ENCODE peak calls at places on chromosomes 7 and 10, in nine cellular contexts. Y, F, B, K, G, W, X, M and N are unnamed samples.

GRCh38 chr7:151167197-151167911 is at the start of gene GBX1:
- DNase-seq in G (no peak), W (no peak), B (no peak), K (no peak), F (peak), X (no peak), M (no peak), Y (no peak), N (no peak)

GRCh38 chr7:4681922-4682620 is at the start of gene FOXK1:
- DNase-seq in X (peak), W (peak), Y (no peak), M (peak), G (peak), F (peak), B (no peak), K (peak), N (peak)

GRCh38 chr7:29410981-29411380 is 152.7 kb upstream of the PRR15 start:
- DNase-seq in G (no peak), W (no peak), X (no peak), B (no peak), M (no peak), Y (no peak), K (no peak), F (no peak), N (no peak)

GRCh38 chr10:109647627-109648026 is 275.7 kb downstream of the XPNPEP1 start:
- DNase-seq in K (no peak), F (no peak), B (no peak), G (no peak), M (no peak), X (no peak), Y (no peak), W (no peak), N (peak)

GRCh38 chr7:50284296-50284695 is 20.2 kb upstream of the IKZF1 start:
- DNase-seq in K (no peak), Y (no peak), F (no peak), G (no peak), B (no peak), X (no peak), W (no peak), M (no peak), N (no peak)

GRCh38 chr10:59905066-59905734 is 1.2 kb downstream of the CCDC6 start:
- DNase-seq in W (peak), B (no peak), Y (no peak), F (peak), X (no peak), G (peak), K (peak), M (peak), N (peak)

GRCh38 chr7:1692500-1693418 is 22.7 kb downstream of the ELFN1 start:
- DNase-seq in Y (no peak), M (no peak), B (no peak), F (no peak), G (no peak), W (peak), K (no peak), X (peak), N (no peak)

GRCh38 chr10:62153191-62153590 is 115.5 kb downstream of the RTKN2 start:
- DNase-seq in F (no peak), K (no peak), X (no peak), Y (no peak), W (no peak), B (no peak), G (peak), M (peak), N (peak)

GRCh38 chr10:126041804-126042231 is 145.5 kb downstream of the FANK1 start:
- DNase-seq in X (peak), K (peak), M (peak), B (peak), F (peak), G (no peak), W (peak), Y (no peak), N (no peak)

GRCh38 chr10:45514283-45515270 is 140.6 kb downstream of the ALOX5 start:
- DNase-seq in M (no peak), K (peak), Y (peak), G (peak), W (no peak), F (no peak), B (no peak), X (no peak), N (peak)

GRCh38 chr10:104577171-104577570 is 63.9 kb upstream of the SORCS3 start:
- DNase-seq in M (no peak), Y (no peak), F (no peak), B (peak), K (no peak), W (no peak), G (no peak), X (no peak), N (no peak)

GRCh38 chr10:131812736-131813604 is 87.8 kb upstream of the PPP2R2D start:
- DNase-seq in K (no peak), W (no peak), G (no peak), B (peak), F (no peak), Y (no peak), X (peak), M (no peak), N (no peak)

GRCh38 chr10:80501381-80501912 is 36.3 kb upstream of the SH2D4B start:
- DNase-seq in W (no peak), K (no peak), G (peak), Y (no peak), M (no peak), F (no peak), B (no peak), X (no peak), N (no peak)

GRCh38 chr10:17548786-17549185 is 68.4 kb downstream of the HACD1 start:
- DNase-seq in M (peak), F (no peak), K (no peak), B (no peak), G (no peak), W (no peak), Y (no peak), X (no peak), N (no peak)

GRCh38 chr7:7315851-7316250 is 133.5 kb downstream of the C1GALT1 start:
- DNase-seq in Y (no peak), W (no peak), F (no peak), X (no peak), G (no peak), M (no peak), B (no peak), K (no peak), N (no peak)

GRCh38 chr7:79353720-79354468 is 99.6 kb downstream of the MAGI2 start:
- DNase-seq in W (no peak), B (no peak), F (no peak), Y (no peak), M (no peak), K (no peak), G (no peak), X (no peak), N (no peak)

GRCh38 chr10:123689880-123690279 is 23.7 kb downstream of the GPR26 start:
- DNase-seq in M (no peak), K (no peak), B (no peak), X (no peak), Y (no peak), G (no peak), F (no peak), W (no peak), N (no peak)

GRCh38 chr10:68423522-68423921 is 16.4 kb upstream of the RUFY2 start:
- DNase-seq in F (no peak), M (no peak), K (no peak), B (peak), W (no peak), G (no peak), Y (no peak), X (no peak), N (no peak)

GRCh38 chr7:93601363-93601762 is 26.8 kb upstream of the CALCR start:
- DNase-seq in G (peak), X (no peak), M (no peak), W (no peak), B (no peak), Y (no peak), K (no peak), F (peak), N (peak)

GRCh38 chr10:81874878-81875679 is at the start of gene NRG3:
- DNase-seq in W (no peak), Y (no peak), X (no peak), F (peak), B (no peak), M (no peak), G (no peak), K (peak), N (no peak)

GRCh38 chr7:113159746-113160339 is 41.5 kb upstream of the SMIM30 start:
- DNase-seq in K (peak), M (peak), F (peak), G (peak), B (no peak), Y (no peak), W (no peak), X (no peak), N (peak)

GRCh38 chr7:26280097-26280496 is 11.6 kb upstream of the SNX10 start:
- DNase-seq in G (no peak), Y (no peak), B (no peak), W (no peak), X (no peak), F (no peak), M (no peak), K (no peak), N (no peak)

GRCh38 chr7:135330088-135330487 is 96.5 kb downstream of the STRA8 start:
- DNase-seq in Y (no peak), B (no peak), K (no peak), G (no peak), X (no peak), W (no peak), F (no peak), M (no peak), N (no peak)